ENCODE peak calls at places on chromosome 21, in five cellular contexts. X is coronary artery, B is heart left ventricle, C is right atrium auricular region, K is hepatocyte. G is an unnamed sample.

GRCh38 chr21:39098696-39099111 is 84.5 kb downstream of the PSMG1 start:
- DNase-seq in X (peak), B (no peak), C (no peak), K (no peak), G (no peak)

GRCh38 chr21:27362249-27362648 is 395.4 kb upstream of the ADAMTS5 start:
- DNase-seq in X (no peak), B (no peak), K (no peak), C (no peak), G (no peak)

GRCh38 chr21:36320421-36321324 is 676 bp downstream of the MORC3 start:
- DNase-seq in C (peak), X (peak), B (peak), K (peak), G (peak)

GRCh38 chr21:22900511-22900910 is 1902.3 kb downstream of the NCAM2 start:
- DNase-seq in K (no peak), X (no peak), C (no peak), B (no peak), G (no peak)

GRCh38 chr21:43278359-43278758 is 109.6 kb downstream of the CRYAA start:
- DNase-seq in X (no peak), C (no peak), K (no peak), B (no peak), G (no peak)

GRCh38 chr21:43269981-43270670 is 101.3 kb downstream of the CRYAA start:
- DNase-seq in C (no peak), K (no peak), X (no peak), B (no peak), G (no peak)

GRCh38 chr21:29152936-29153335 is 22.5 kb downstream of the MAP3K7CL start:
- DNase-seq in C (no peak), X (no peak), K (no peak), B (no peak), G (no peak)

GRCh38 chr21:43348801-43349261 is 78.1 kb downstream of the SIK1 start:
- DNase-seq in C (no peak), K (no peak), X (no peak), B (peak), G (no peak)

GRCh38 chr21:33211305-33211704 is 18.4 kb upstream of the IFNAR2 start:
- DNase-seq in K (no peak), B (no peak), X (no peak), C (no peak), G (no peak)

GRCh38 chr21:26555554-26555953 is 17.5 kb downstream of the CYYR1 start:
- DNase-seq in X (no peak), K (no peak), C (no peak), B (no peak), G (no peak)

GRCh38 chr21:9774347-9774746 is 747.0 kb upstream of the TPTE start:
- DNase-seq in X (no peak), K (no peak), B (no peak), C (no peak), G (peak)

GRCh38 chr21:36412916-36413315 is 27.7 kb downstream of the CHAF1B start:
- DNase-seq in C (no peak), K (no peak), X (no peak), B (no peak), G (no peak)

GRCh38 chr21:36717901-36718465 is 19.1 kb downstream of the SIM2 start:
- DNase-seq in C (no peak), X (no peak), B (no peak), K (no peak), G (no peak)

GRCh38 chr21:36908260-36908908 is 58.1 kb downstream of the HLCS start:
- DNase-seq in B (no peak), C (no peak), K (no peak), X (no peak), G (no peak)

GRCh38 chr21:38917045-38917774 is 111.5 kb downstream of the ETS2 start:
- DNase-seq in K (no peak), X (no peak), B (no peak), C (no peak), G (no peak)

GRCh38 chr21:36773111-36773510 is 74.2 kb downstream of the SIM2 start:
- DNase-seq in X (peak), C (no peak), K (peak), B (peak), G (no peak)

GRCh38 chr21:31503939-31504338 is 155.6 kb upstream of the SOD1 start:
- DNase-seq in K (no peak), X (no peak), B (no peak), C (no peak), G (no peak)

GRCh38 chr21:29403291-29403690 is 104.6 kb downstream of the BACH1 start:
- DNase-seq in B (no peak), K (no peak), C (no peak), X (no peak), G (no peak)

GRCh38 chr21:25459365-25459764 is 147.9 kb downstream of the MRPL39 start:
- DNase-seq in B (no peak), X (no peak), C (no peak), K (no peak), G (no peak)

GRCh38 chr21:25459993-25460392 is 147.3 kb downstream of the MRPL39 start:
- DNase-seq in K (no peak), C (no peak), X (no peak), B (no peak), G (no peak)

GRCh38 chr21:25464275-25464674 is 143.0 kb downstream of the MRPL39 start:
- DNase-seq in B (no peak), K (no peak), X (no peak), C (no peak), G (no peak)

GRCh38 chr21:25462517-25462971 is 144.7 kb downstream of the MRPL39 start:
- DNase-seq in X (no peak), K (no peak), C (no peak), B (no peak), G (no peak)

GRCh38 chr21:25461730-25462129 is 145.6 kb downstream of the MRPL39 start:
- DNase-seq in K (no peak), X (no peak), C (no peak), B (no peak), G (no peak)
- H3K4me3 ChIP-seq in K (no peak), X (no peak), C (no peak), B (no peak), G (no peak)

DNA sequence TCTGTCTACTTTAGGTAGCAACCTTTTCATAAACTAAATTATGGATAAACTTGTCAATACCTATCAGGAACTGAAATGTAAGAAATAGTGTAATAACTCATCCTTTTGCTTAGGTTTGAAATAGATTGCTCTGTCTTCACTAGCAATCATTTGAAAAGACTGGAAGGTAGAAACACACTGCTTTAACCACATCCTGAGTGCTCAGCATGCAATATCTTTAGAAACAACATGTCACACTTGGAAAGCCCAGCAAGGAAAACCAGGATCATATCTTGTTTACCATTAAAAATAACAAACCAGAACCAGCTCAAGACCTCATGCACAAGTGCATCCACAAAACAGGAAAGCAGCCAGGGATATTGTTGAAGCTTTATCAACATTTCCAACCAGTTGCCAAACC is 3.6 kb downstream of the KCNJ6 start:
- DNase-seq in C (no peak), X (no peak), K (no peak), B (no peak), G (no peak)
- H3K27ac ChIP-seq in C (no peak), X (no peak), K (no peak), B (no peak), G (no peak)

DNA sequence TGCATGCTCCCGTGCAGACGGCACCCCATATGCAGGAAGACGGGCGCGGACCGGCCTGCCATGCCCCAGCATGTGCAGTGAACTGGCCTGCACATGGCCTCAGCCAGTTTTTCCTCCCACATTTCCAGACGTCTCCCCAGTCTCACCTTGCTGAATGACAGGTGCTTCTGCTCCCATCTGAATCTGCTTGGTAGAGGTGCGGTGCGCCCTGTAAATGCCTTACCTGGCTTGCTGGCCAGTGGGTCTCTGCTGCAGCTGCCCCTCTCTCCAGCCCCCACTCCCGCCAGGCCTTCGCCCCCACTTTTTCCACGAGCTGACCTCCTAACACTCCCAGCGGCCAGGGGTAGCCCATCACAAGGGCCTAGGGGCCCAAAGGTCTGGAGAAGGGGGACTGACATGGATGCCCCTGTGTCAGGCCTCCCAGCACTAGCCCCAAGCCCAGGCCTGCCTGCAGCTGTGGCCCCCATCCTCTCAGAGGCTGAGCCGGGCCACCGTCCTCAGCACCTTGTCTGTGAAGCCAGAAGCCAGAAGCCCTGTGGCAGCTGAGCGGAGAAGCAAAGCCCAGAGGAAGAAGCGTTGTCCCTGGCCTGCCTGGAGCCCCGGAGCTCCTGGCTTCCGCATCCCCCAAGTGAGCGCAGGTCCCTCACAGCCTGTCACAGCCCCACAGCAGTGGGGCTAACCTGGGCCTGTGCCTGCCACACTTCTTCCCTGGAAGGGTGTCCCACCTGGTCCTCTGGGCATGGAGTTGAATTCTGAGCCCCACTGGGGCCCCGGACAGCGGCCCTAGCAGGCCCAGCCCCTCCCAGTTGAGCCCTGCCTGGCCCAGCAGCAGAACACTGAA is 3.7 kb upstream of the SLC19A1 start:
- DNase-seq in C (no peak), X (peak), B (peak), K (no peak), G (no peak)
- TF ChIP-seq CTCF in C (no peak), X (no peak), B (no peak), K (no peak), G (no peak)

GRCh38 chr21:41762236-41762635 is 4.6 kb downstream of the RIPK4 start:
- DNase-seq in K (no peak), B (no peak), X (no peak), C (no peak), G (no peak)
- H3K4me3 ChIP-seq in K (peak), B (peak), X (peak), C (no peak), G (peak)

GRCh38 chr21:15289246-15289645 is 224.4 kb upstream of the NRIP1 start:
- DNase-seq in X (no peak), B (no peak), C (no peak), K (no peak), G (no peak)

GRCh38 chr21:15291621-15292266 is 226.9 kb upstream of the NRIP1 start:
- DNase-seq in K (no peak), C (no peak), B (no peak), X (no peak), G (no peak)

GRCh38 chr21:15285567-15285966 is 220.8 kb upstream of the NRIP1 start:
- DNase-seq in X (no peak), C (no peak), B (no peak), K (no peak), G (no peak)

GRCh38 chr21:15293251-15293650 is 228.5 kb upstream of the NRIP1 start:
- DNase-seq in C (no peak), B (no peak), X (no peak), K (peak), G (no peak)

DNA sequence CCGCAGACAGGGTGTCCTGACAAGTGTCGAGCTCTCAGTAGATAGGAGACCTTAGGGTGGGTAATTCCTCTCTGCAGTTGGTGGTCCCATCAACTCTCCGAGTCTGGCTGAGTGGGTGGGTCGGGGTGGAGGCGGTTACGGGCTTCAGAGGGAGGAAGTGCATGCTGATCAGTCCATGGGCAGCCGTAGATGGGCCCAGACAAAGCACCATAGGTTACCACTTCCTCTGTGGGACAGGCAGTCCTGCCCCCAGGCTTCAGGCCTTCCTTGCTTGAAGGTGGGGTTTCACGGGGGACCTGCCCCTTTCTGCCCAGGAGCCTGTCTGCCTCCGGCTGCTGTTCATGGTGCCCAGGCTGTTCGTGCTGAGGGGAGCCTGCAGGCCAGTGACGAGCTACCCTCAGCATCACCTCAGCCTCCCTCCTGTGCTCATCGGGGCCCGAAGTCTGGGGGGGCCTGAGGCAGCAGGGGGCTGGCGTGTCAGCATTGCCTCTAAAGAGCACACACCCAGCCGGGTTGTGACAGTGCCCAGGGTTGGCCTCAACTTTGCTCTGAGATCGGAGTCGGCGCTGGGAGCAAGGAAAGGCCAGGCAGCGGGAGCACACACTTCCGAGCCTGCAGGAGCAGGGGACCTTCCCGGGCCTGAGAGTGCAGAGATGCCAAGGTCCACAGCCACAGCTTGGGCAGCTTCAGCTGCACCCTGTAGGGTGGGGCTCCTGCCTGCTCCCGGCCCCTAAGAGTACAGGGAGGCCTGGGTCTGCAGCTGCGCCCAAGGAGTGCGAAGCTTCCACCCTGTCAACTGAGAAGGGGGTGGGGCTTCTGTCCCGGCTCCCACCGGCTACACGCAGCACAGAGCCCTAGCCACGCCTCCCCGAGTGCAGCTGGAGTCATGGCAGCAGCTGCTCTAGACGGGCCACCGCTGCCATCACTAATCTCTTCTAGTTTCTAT is 225.4 kb upstream of the NRIP1 start:
- DNase-seq in C (no peak), X (no peak), B (no peak), K (peak), G (no peak)
- H3K27ac ChIP-seq in C (no peak), X (no peak), B (no peak), K (no peak), G (no peak)

GRCh38 chr21:16305686-16306085 is 575.9 kb downstream of the USP25 start:
- DNase-seq in B (no peak), X (no peak), C (no peak), K (no peak), G (no peak)
- TF ChIP-seq CTCF in B (no peak), X (no peak), C (no peak), K (no peak), G (no peak)

GRCh38 chr21:34546556-34546955 is 34.5 kb upstream of the KCNE1 start:
- DNase-seq in X (no peak), C (no peak), B (no peak), K (no peak), G (no peak)

GRCh38 chr21:34544032-34544496 is 32.1 kb upstream of the KCNE1 start:
- DNase-seq in X (no peak), B (peak), K (peak), C (no peak), G (no peak)

GRCh38 chr21:34548782-34549376 is 36.9 kb upstream of the KCNE1 start:
- DNase-seq in C (no peak), K (no peak), B (no peak), X (no peak), G (no peak)

GRCh38 chr21:34543017-34543416 is 31.0 kb upstream of the KCNE1 start:
- DNase-seq in X (no peak), K (no peak), B (no peak), C (no peak), G (no peak)

DNA sequence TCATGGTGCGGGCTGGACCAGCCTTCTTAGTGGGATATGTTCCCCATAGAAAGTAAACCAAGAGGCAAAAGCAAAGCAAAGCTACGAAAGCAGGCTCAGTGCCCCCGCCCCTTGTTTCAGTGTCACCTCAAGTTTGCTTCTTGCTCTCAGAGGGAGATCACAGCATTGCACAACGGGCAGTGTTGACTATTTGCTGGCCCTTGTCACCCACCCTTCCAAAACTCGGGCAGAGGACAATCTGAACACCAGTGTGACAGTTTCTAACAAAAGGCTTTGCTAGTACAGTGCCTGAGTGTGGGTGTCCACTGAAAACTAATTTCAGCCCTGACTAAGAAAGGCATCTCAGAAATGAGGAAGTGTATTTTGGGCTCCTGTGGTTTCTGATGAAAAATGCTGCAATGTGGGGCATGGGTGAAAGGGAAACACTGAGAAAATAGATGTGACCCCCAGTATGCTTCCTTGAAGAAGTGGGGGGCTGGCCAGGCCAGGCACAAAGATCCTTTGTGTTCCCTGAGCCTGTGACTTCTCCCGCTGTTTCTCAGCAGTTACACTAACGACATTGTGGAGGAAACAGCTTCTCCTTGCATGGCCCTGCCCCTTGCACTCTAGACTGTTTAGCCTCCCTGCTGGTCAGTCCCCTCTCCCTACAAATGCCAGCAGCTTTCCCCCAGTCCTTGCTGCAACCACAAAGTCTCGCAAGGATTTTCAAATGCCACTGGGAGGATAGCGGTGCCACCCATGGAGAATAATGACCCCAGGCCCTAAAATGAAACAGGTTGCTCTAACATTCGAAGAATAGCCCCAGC is 33.3 kb upstream of the KCNE1 start:
- DNase-seq in K (peak), B (no peak), C (peak), X (no peak), G (no peak)
- H3K4me3 ChIP-seq in K (no peak), B (peak), C (no peak), X (peak), G (no peak)

GRCh38 chr21:45869121-45870007 is 112.2 kb upstream of the COL6A1 start:
- DNase-seq in B (no peak), C (no peak), K (no peak), X (no peak), G (no peak)
- H3K27ac ChIP-seq in B (no peak), C (no peak), K (no peak), X (no peak), G (no peak)

DNA sequence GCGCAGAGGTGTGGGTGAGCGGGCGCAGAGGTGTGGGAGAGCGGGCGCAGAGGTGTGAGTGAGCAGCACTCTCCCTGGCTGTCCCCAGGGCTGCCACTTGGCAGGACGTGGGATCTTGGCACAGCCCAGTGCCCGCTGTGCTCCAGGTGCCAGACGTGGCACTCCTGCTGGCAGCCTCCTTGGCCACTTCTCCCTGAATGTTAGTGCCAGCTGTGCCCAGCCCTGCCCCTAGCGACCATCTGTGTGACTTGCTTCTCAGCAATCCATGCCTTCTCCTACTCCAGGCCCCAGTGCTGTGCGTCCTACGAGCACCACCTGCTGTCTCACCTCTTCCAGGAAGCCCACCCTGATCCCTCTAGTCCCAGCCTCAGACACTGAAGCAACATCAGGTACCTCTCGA is 30.5 kb downstream of the KRTAP10-1 start:
- DNase-seq in K (no peak), C (no peak), B (peak), X (no peak), G (no peak)
- TF ChIP-seq CTCF in K (no peak), C (peak), B (peak), X (no peak), G (no peak)

GRCh38 chr21:17789660-17790059 is 29.5 kb downstream of the C21orf91 start:
- DNase-seq in C (no peak), K (no peak), B (no peak), X (no peak), G (no peak)
- H3K4me3 ChIP-seq in C (no peak), K (no peak), B (no peak), X (no peak), G (no peak)